ENCODE peak calls at places on chromosomes 5 and 9, in nine cellular contexts. K is cardiac fibroblast; X is psoas muscle; B is breast epithelium; N is Peyer's patch; M is CD4-positive, alpha-beta T cell; C is HFFc6; L is HL-60; J is GM20000. R is an unnamed sample.

GRCh38 chr9:35868972-35869371 is 1.2 kb downstream of the OR13J1 start:
- DNase-seq in K (no peak), X (no peak), B (no peak), N (no peak), M (no peak), C (no peak), L (no peak), J (no peak), R (no peak)

GRCh38 chr5:172694061-172694460 is 53.0 kb downstream of the NEURL1B start:
- DNase-seq in K (no peak), X (no peak), B (no peak), N (no peak), M (no peak), C (no peak), L (no peak), J (no peak), R (no peak)

GRCh38 chr5:87048156-87048555 is 219.5 kb upstream of the RASA1 start:
- DNase-seq in K (peak), X (no peak), B (no peak), N (no peak), M (no peak), C (no peak), L (no peak), J (no peak), R (no peak)

GRCh38 chr5:140734354-140734753 is 34.1 kb downstream of the ZMAT2 start:
- DNase-seq in K (peak), X (no peak), B (no peak), N (no peak), M (no peak), C (no peak), L (no peak), J (no peak), R (no peak)

GRCh38 chr9:37429441-37430285 is 7.2 kb downstream of the GRHPR start:
- DNase-seq in K (no peak), X (no peak), B (no peak), N (no peak), M (no peak), C (no peak), L (no peak), J (no peak), R (no peak)

GRCh38 chr5:18102733-18103132 is 468.5 kb downstream of the TAF11L14 start:
- DNase-seq in K (no peak), X (no peak), B (no peak), N (no peak), M (no peak), C (no peak), L (no peak), J (no peak), R (no peak)

GRCh38 chr9:16202221-16202620 is 649.4 kb downstream of the CCDC171 start:
- DNase-seq in K (no peak), X (no peak), B (no peak), N (no peak), M (no peak), C (no peak), L (no peak), J (no peak), R (no peak)

GRCh38 chr5:126394211-126394828 is 28.9 kb upstream of the GRAMD2B start:
- DNase-seq in K (no peak), X (no peak), B (no peak), N (no peak), M (no peak), C (no peak), L (no peak), J (no peak), R (no peak)

GRCh38 chr5:103119765-103120606 is at the start of the genes GIN1 and PPIP5K2:
- DNase-seq in K (peak), X (peak), B (peak), N (peak), M (peak), C (peak), L (peak), J (peak), R (peak)

GRCh38 chr9:15211160-15211993 is 95.6 kb downstream of the TTC39B start:
- DNase-seq in K (peak), X (no peak), B (peak), N (peak), M (peak), C (peak), L (peak), J (peak), R (peak)

GRCh38 chr5:40594811-40595210 is 84.9 kb upstream of the PTGER4 start:
- DNase-seq in K (peak), X (no peak), B (no peak), N (no peak), M (no peak), C (no peak), L (no peak), J (no peak), R (no peak)

GRCh38 chr9:135960328-135961276 is 571 bp downstream of the UBAC1 start:
- DNase-seq in K (peak), X (no peak), B (no peak), N (no peak), M (no peak), C (no peak), L (no peak), J (peak), R (no peak)

GRCh38 chr5:172421-172820 is 18.9 kb upstream of the LRRC14B start:
- DNase-seq in K (no peak), X (peak), B (no peak), N (no peak), M (no peak), C (no peak), L (no peak), J (no peak), R (no peak)

GRCh38 chr9:18438300-18438925 is 35.5 kb upstream of the ADAMTSL1 start:
- DNase-seq in K (peak), X (peak), B (no peak), N (no peak), M (no peak), C (peak), L (no peak), J (no peak), R (no peak)

GRCh38 chr5:65861830-65862241 is 64.5 kb upstream of the ERBIN start:
- DNase-seq in K (peak), X (no peak), B (peak), N (no peak), M (no peak), C (peak), L (no peak), J (no peak), R (no peak)

GRCh38 chr5:27472875-27473274 is 434.5 kb upstream of the CDH9 start:
- DNase-seq in K (no peak), X (no peak), B (no peak), N (no peak), M (no peak), C (no peak), L (no peak), J (no peak), R (no peak)

GRCh38 chr5:60687927-60688720 is 11.8 kb downstream of the DEPDC1B start:
- DNase-seq in K (peak), X (no peak), B (no peak), N (no peak), M (no peak), C (peak), L (no peak), J (peak), R (no peak)

GRCh38 chr5:166772770-166773169 is 1518.7 kb upstream of the WWC1 start:
- DNase-seq in K (peak), X (no peak), B (no peak), N (no peak), M (no peak), C (no peak), L (no peak), J (no peak), R (no peak)

GRCh38 chr5:179326176-179326997 is 18.9 kb downstream of the ADAMTS2 start:
- DNase-seq in K (peak), X (peak), B (peak), N (no peak), M (no peak), C (peak), L (no peak), J (no peak), R (peak)

GRCh38 chr5:107072440-107072839 is 598.3 kb downstream of the EFNA5 start:
- DNase-seq in K (no peak), X (no peak), B (no peak), N (no peak), M (no peak), C (no peak), L (no peak), J (no peak), R (no peak)

GRCh38 chr5:13910637-13911288 is 33.7 kb downstream of the DNAH5 start:
- DNase-seq in K (no peak), X (no peak), B (no peak), N (no peak), M (no peak), C (no peak), L (no peak), J (no peak), R (no peak)

GRCh38 chr9:136512651-136513066 is 29.8 kb upstream of the SEC16A start:
- DNase-seq in K (no peak), X (no peak), B (no peak), N (no peak), M (no peak), C (no peak), L (no peak), J (peak), R (no peak)

GRCh38 chr5:126450388-126450787 is 27.2 kb downstream of the GRAMD2B start:
- DNase-seq in K (peak), X (no peak), B (no peak), N (no peak), M (no peak), C (no peak), L (no peak), J (peak), R (no peak)

GRCh38 chr9:123314617-123315016 is 41.4 kb upstream of the CRB2 start:
- DNase-seq in K (no peak), X (no peak), B (no peak), N (no peak), M (no peak), C (no peak), L (no peak), J (no peak), R (no peak)

GRCh38 chr5:150780816-150781221 is 2.3 kb downstream of the SMIM3 start:
- DNase-seq in K (peak), X (no peak), B (no peak), N (no peak), M (no peak), C (peak), L (peak), J (no peak), R (peak)

GRCh38 chr5:6780802-6781391 is 67.7 kb downstream of the TENT4A start:
- DNase-seq in K (peak), X (no peak), B (no peak), N (no peak), M (no peak), C (no peak), L (no peak), J (no peak), R (no peak)

GRCh38 chr5:115179959-115180709 is 10.4 kb upstream of the TRIM36 start:
- DNase-seq in K (peak), X (peak), B (no peak), N (no peak), M (no peak), C (no peak), L (no peak), J (peak), R (no peak)

GRCh38 chr9:124098141-124098905 is 86.8 kb downstream of the LHX2 start:
- DNase-seq in K (no peak), X (no peak), B (no peak), N (no peak), M (no peak), C (no peak), L (peak), J (no peak), R (no peak)

GRCh38 chr9:34602906-34603305 is 9.0 kb downstream of the RPP25L start:
- DNase-seq in K (no peak), X (no peak), B (no peak), N (no peak), M (no peak), C (no peak), L (no peak), J (no peak), R (no peak)

GRCh38 chr9:81682797-81683196 is 6.5 kb downstream of the TLE1 start:
- DNase-seq in K (peak), X (no peak), B (no peak), N (no peak), M (no peak), C (no peak), L (no peak), J (no peak), R (no peak)

GRCh38 chr5:40605295-40605958 is 74.3 kb upstream of the PTGER4 start:
- DNase-seq in K (peak), X (no peak), B (no peak), N (no peak), M (no peak), C (no peak), L (no peak), J (no peak), R (no peak)

GRCh38 chr9:126945682-126946081 is 31.1 kb downstream of the RALGPS1 start:
- DNase-seq in K (no peak), X (no peak), B (no peak), N (no peak), M (no peak), C (no peak), L (peak), J (no peak), R (no peak)

GRCh38 chr9:80885894-80886293 is 803.5 kb downstream of the TLE1 start:
- DNase-seq in K (peak), X (no peak), B (no peak), N (no peak), M (no peak), C (no peak), L (no peak), J (no peak), R (no peak)

GRCh38 chr9:133377721-133378216 is 1.6 kb downstream of the STKLD1 start:
- DNase-seq in K (peak), X (no peak), B (no peak), N (no peak), M (no peak), C (peak), L (no peak), J (no peak), R (no peak)

GRCh38 chr9:130110166-130110565 is 56.5 kb downstream of the GPR107 start:
- DNase-seq in K (no peak), X (no peak), B (no peak), N (no peak), M (no peak), C (no peak), L (no peak), J (no peak), R (no peak)

GRCh38 chr5:136135536-136135935 is 2.9 kb downstream of the SMAD5 start:
- DNase-seq in K (no peak), X (no peak), B (no peak), N (no peak), M (no peak), C (no peak), L (no peak), J (no peak), R (no peak)

GRCh38 chr5:26023361-26023760 is 1015.0 kb downstream of the CDH9 start:
- DNase-seq in K (no peak), X (no peak), B (no peak), N (no peak), M (no peak), C (no peak), L (no peak), J (no peak), R (no peak)

GRCh38 chr9:114282926-114283325 is 40.0 kb upstream of the ORM1 start:
- DNase-seq in K (peak), X (peak), B (no peak), N (no peak), M (no peak), C (peak), L (peak), J (no peak), R (peak)

GRCh38 chr9:118689280-118689679 is 680.0 kb downstream of the BRINP1 start:
- DNase-seq in K (no peak), X (no peak), B (no peak), N (no peak), M (no peak), C (no peak), L (no peak), J (no peak), R (no peak)

GRCh38 chr5:122295138-122295537 is 16.9 kb upstream of the SNCAIP start:
- DNase-seq in K (peak), X (no peak), B (no peak), N (no peak), M (no peak), C (no peak), L (no peak), J (no peak), R (no peak)
- TF ChIP-seq CTCF in K (no peak), X (no peak), B (no peak), N (peak), M (no peak), C (peak), L (no peak), J (no peak), R (no peak)

GRCh38 chr9:110426052-110426709 is 88.5 kb upstream of the TXNDC8 start:
- DNase-seq in K (peak), X (no peak), B (no peak), N (no peak), M (no peak), C (peak), L (no peak), J (no peak), R (no peak)

GRCh38 chr9:110427497-110428104 is 89.9 kb upstream of the TXNDC8 start:
- DNase-seq in K (peak), X (no peak), B (no peak), N (no peak), M (no peak), C (peak), L (no peak), J (peak), R (no peak)

GRCh38 chr9:110432253-110432652 is 94.6 kb upstream of the TXNDC8 start:
- DNase-seq in K (peak), X (no peak), B (no peak), N (no peak), M (no peak), C (peak), L (no peak), J (no peak), R (no peak)

DNA sequence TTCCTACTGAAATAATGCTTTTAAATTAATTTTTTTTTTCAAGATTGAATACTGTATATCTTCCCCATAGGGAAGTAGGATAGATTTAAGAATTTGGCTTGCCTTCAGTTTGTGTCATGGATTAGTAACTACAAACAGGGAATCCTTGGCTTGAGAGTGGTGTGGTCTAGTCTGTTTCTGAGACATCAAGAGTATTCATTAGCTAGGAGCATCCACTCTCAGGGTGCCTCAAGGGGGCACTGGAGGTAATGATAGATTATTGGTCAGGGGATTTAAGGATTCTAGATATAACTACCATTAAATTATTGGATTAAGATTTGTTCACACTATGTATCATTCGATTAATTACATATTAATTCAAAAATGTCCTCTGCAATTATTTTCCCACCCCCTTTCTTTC is 91.8 kb upstream of the TXNDC8 start:
- DNase-seq in K (peak), X (no peak), B (no peak), N (no peak), M (no peak), C (no peak), L (no peak), J (no peak), R (no peak)
- TF ChIP-seq CTCF in K (peak), X (no peak), B (no peak), N (no peak), M (no peak), C (peak), L (no peak), J (no peak), R (no peak)

GRCh38 chr5:76544268-76544926 is 78.8 kb downstream of the F2RL2 start:
- DNase-seq in K (peak), X (no peak), B (no peak), N (peak), M (peak), C (peak), L (no peak), J (peak), R (peak)
- TF ChIP-seq CTCF in K (peak), X (no peak), B (peak), N (peak), M (peak), C (peak), L (no peak), J (peak), R (peak)

GRCh38 chr5:139197710-139198669 is at the start of gene SIL1:
- DNase-seq in K (peak), X (peak), B (peak), N (peak), M (peak), C (peak), L (peak), J (peak), R (peak)
- TF ChIP-seq CTCF in K (no peak), X (no peak), B (no peak), N (peak), M (no peak), C (no peak), L (no peak), J (no peak), R (no peak)

DNA sequence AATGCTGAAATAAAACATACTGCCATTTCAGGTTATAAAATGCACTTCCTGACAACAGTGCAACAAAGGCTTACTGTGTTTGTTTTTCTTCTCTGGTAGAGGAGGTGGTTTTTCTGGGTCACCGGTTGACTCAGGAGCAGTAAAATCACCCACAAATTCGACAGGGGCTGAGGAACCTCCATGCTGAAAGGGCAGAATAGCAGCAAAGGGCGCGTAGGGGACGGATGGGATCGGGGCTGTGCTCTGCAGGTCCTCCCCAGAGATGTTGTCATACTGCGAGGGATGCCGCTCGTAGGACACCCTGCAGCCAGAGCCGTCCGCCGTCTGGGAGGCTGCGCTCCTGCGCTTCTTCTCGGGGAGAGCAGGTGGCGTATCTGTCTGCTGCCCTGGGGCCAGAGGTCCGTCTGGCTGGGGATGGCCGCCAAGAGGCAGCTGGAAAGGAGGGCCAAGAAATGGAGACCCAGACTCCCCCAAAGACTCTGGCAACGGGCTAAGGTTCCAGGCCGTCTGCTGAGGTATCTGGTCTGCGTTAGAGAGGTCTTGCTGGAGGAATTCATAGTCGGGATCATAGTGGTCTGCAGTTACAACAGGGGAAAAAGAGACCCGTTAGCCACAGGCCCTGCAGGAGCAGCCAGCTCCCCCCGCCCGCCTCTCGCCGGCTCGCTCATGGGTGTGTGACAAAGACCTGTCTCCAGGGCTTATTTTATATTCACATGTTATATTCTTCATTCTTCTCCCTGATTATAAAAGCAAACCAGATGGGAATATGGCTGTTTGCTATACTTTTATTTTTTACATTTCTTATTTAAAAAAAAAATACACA is 80.7 kb downstream of the PRRT1B start:
- DNase-seq in K (no peak), X (no peak), B (no peak), N (no peak), M (peak), C (no peak), L (no peak), J (no peak), R (no peak)
- TF ChIP-seq CTCF in K (no peak), X (no peak), B (no peak), N (no peak), M (no peak), C (no peak), L (no peak), J (no peak), R (no peak)

DNA sequence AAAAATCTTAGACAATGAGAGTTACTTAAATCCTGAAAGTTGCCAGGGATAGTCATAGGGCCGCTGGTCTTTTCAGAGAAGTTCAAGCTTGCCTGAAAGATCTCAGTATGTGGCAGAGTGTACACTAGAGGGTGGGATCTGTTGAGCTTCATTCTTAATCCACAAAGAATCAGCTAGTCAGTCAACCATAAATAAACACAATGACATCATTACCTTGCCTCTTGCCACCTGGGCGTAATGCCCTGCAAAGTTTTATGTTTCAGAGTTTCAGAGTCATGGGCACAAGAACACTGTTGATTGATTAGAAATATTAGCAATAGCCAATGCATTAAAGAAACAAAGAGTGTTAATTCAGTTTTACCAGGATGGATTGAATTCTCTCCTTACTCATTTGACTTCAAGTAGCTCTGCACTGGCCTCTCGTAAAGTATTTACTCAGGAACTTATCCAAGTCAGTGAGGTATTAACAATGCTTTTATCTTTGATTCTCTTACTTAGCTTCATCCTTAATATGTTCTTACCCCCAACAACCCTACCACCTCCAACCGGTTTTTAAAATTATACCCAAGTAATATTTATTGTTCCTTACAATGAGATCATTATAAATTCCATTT is 14.3 kb upstream of the ANXA1 start:
- DNase-seq in K (no peak), X (no peak), B (no peak), N (no peak), M (no peak), C (no peak), L (no peak), J (no peak), R (no peak)
- TF ChIP-seq CTCF in K (no peak), X (peak), B (no peak), N (no peak), M (no peak), C (no peak), L (no peak), J (no peak), R (no peak)